ENCODE peak calls at places on chromosomes 1 and 21, in seven cellular contexts. K is uterus, J is aorta, Y is neuronal stem cell, P is left lung, I is left ventricle myocardium inferior, D is endodermal cell. L is an unnamed sample. For H3K4me1 and H3K27me3, the result is how much of the 10 kb centered on the place peaks cover.

GRCh38 chr1:94677714-94678113 is 136.2 kb upstream of the F3 start:
- DNase-seq in K (no peak), J (no peak), Y (no peak), P (no peak), I (no peak), D (peak), L (no peak)

GRCh38 chr1:972726-973458 is 6.6 kb downstream of the PLEKHN1 start:
- DNase-seq in K (no peak), J (no peak), Y (no peak), P (no peak), I (no peak), D (no peak), L (peak)

GRCh38 chr1:232462200-232462599 is 167.7 kb downstream of the SIPA1L2 start:
- DNase-seq in K (no peak), J (no peak), Y (no peak), P (no peak), I (no peak), D (no peak), L (no peak)

GRCh38 chr21:27586986-27587385 is 620.1 kb upstream of the ADAMTS5 start:
- DNase-seq in K (no peak), J (no peak), Y (no peak), P (no peak), I (no peak), D (no peak), L (no peak)

GRCh38 chr1:40736085-40736531 is 44.6 kb downstream of the NFYC start:
- DNase-seq in K (no peak), J (no peak), Y (no peak), P (no peak), I (no peak), D (no peak), L (no peak)

GRCh38 chr1:58848818-58849411 is 65.1 kb upstream of the JUN start:
- DNase-seq in K (peak), J (peak), Y (no peak), P (peak), I (peak), D (peak), L (peak)

GRCh38 chr1:33429846-33430750 is 797 bp downstream of the PHC2 start:
- DNase-seq in K (peak), J (peak), Y (peak), P (peak), I (peak), D (no peak), L (peak)

GRCh38 chr1:224447251-224447650 is 12.7 kb upstream of the WDR26 start:
- DNase-seq in K (peak), J (peak), Y (no peak), P (no peak), I (peak), D (no peak), L (peak)

GRCh38 chr1:15975358-15975804 is 520 bp downstream of the ZBTB17 start:
- DNase-seq in K (no peak), J (no peak), Y (no peak), P (peak), I (peak), D (peak), L (peak)

GRCh38 chr1:67572594-67573221 is 112.3 kb upstream of the GADD45A start:
- DNase-seq in K (no peak), J (no peak), Y (no peak), P (peak), I (peak), D (no peak), L (peak)

DNA sequence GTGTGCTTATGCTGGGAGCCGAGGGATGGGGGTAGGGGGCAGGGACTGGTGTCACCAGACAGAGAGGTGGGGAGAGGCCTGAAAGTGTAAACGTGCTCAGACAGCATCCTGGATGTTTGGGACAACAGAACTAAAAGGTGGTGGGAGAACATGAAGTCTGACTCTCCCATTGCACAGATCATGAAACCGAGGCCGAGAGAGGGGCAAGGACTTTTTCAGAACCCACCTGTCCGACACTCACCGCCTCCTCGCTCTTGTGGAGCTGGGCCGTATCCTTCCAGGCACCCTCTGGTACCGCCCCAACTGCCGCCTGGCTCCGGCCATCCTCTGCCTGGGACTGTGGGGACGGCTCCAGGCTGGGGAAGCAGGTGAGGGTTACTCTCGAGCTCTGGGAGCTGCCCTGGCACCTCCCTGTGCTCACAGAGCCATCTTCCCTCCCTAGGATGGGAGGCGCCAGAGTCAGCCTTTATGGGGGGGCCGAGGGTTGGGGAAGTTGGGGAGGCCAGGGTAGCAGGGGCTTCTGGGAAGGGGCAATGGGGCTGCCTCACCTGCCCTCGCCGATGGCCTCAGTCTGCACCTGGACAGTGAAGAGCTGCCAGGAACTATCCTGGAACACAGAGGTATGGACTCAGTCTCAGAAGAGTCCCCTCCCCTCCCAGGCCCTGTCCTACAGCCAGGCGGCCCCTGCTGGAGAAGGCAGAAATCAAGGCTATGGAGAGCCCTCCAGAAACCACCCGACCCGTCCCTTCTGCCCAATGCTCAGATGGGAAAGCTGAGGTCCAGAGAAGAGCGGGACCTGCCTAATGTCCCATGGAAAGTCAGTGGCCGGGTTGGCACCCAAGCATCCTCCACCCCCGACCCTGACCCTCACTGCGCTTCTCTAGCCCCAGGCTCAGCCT is 7.0 kb downstream of the ATP13A2 start:
- DNase-seq in K (no peak), J (no peak), Y (no peak), P (peak), I (no peak), D (no peak), L (no peak)
- H3K27ac ChIP-seq in K (no peak), J (no peak), Y (no peak), P (no peak), I (no peak), D (no peak), L (no peak)

GRCh38 chr1:184489908-184490307 is 103.1 kb downstream of the C1orf21 start:
- DNase-seq in K (no peak), J (no peak), Y (no peak), P (no peak), I (no peak), D (no peak), L (no peak)

GRCh38 chr1:184494929-184495328 is 108.1 kb downstream of the C1orf21 start:
- DNase-seq in K (no peak), J (no peak), Y (no peak), P (no peak), I (no peak), D (no peak), L (no peak)

GRCh38 chr1:184487561-184488200 is 100.9 kb downstream of the C1orf21 start:
- DNase-seq in K (no peak), J (no peak), Y (no peak), P (no peak), I (no peak), D (no peak), L (no peak)

GRCh38 chr1:184493987-184494388 is 107.2 kb downstream of the C1orf21 start:
- DNase-seq in K (no peak), J (no peak), Y (no peak), P (no peak), I (no peak), D (no peak), L (no peak)

GRCh38 chr1:184492543-184492942 is 105.7 kb downstream of the C1orf21 start:
- DNase-seq in K (no peak), J (no peak), Y (no peak), P (no peak), I (no peak), D (no peak), L (no peak)
- H3K4me1 ChIP-seq in K (under half), J (under half), Y (under half), P (under half), I (half or more), D (under half), L (under half)

GRCh38 chr1:156646738-156647211 is 4.9 kb downstream of the BCAN start:
- DNase-seq in K (no peak), J (no peak), Y (no peak), P (no peak), I (no peak), D (peak), L (no peak)
- H3K27me3 ChIP-seq in K (under half), J (under half), Y (under half), P (half or more), I (half or more), D (half or more), L (under half)

DNA sequence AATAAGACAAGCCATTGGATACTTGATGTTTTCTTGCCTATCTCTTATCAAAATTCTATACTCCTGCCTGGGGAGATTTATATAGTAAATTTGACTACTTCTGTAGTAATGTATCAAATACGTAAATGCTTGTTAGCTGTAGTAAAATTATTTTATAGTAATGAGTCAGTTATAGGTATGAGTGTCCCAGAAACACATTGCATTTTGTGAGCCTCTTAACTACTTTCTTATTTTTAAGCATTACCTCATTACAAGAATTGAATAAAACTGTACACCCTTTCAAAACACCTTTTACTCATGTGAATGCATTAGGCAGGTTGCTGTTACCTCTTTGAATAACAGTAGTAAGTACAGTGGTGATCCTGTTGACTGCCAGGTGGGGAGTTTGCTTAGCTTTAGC is 28.4 kb downstream of the PRRC2C start:
- DNase-seq in K (no peak), J (no peak), Y (no peak), P (no peak), I (no peak), D (no peak), L (no peak)
- H3K27ac ChIP-seq in K (no peak), J (no peak), Y (no peak), P (no peak), I (no peak), D (no peak), L (no peak)

DNA sequence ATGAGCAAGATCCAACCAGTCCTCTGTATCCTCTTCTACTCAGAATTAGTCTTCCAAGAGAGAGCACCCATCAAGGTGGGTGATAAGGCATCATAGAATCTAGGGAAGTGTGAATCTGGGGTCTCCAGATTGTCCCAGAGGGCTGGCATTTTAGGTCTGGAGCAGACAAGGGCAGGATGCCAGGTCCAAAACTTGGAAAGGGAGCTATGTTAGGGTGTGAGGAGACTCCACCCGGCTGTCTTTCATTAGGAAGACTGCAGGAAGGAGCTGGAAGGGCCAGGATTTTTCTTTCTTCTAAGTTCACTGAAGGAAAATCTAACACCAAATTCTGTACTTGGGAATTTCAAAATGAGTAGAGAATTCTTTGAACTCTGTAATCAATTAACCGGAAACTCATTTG is 86.1 kb upstream of the BMP8A start:
- DNase-seq in K (no peak), J (peak), Y (no peak), P (no peak), I (no peak), D (no peak), L (peak)
- H3K4me1 ChIP-seq in K (under half), J (under half), Y (under half), P (half or more), I (half or more), D (under half), L (under half)

GRCh38 chr1:182614796-182615451 is 10.7 kb upstream of the RGS16 start:
- DNase-seq in K (peak), J (peak), Y (peak), P (peak), I (peak), D (peak), L (peak)

GRCh38 chr1:182615468-182616129 is 11.4 kb upstream of the RGS16 start:
- DNase-seq in K (peak), J (peak), Y (peak), P (no peak), I (peak), D (peak), L (peak)

GRCh38 chr1:182617734-182618288 is 13.6 kb upstream of the RGS16 start:
- DNase-seq in K (no peak), J (no peak), Y (no peak), P (no peak), I (no peak), D (peak), L (no peak)

GRCh38 chr1:182617075-182617429 is 12.9 kb upstream of the RGS16 start:
- DNase-seq in K (no peak), J (no peak), Y (no peak), P (no peak), I (no peak), D (no peak), L (no peak)

GRCh38 chr1:182616130-182617074 is 12.2 kb upstream of the RGS16 start:
- DNase-seq in K (peak), J (peak), Y (peak), P (peak), I (peak), D (peak), L (peak)
- H3K27me3 ChIP-seq in K (under half), J (under half), Y (under half), P (under half), I (under half), D (under half), L (under half)

GRCh38 chr1:20380175-20380574 is 89.5 kb downstream of the VWA5B1 start:
- DNase-seq in K (no peak), J (no peak), Y (no peak), P (no peak), I (no peak), D (no peak), L (no peak)
- H3K27ac ChIP-seq in K (no peak), J (no peak), Y (no peak), P (no peak), I (no peak), D (no peak), L (no peak)

GRCh38 chr21:46060596-46061061 is 37.3 kb upstream of the COL6A2 start:
- DNase-seq in K (peak), J (peak), Y (no peak), P (peak), I (peak), D (peak), L (peak)
- H3K4me1 ChIP-seq in K (under half), J (under half), Y (under half), P (under half), I (under half), D (under half), L (under half)

L was measured in right cardiac atrium.